ENCODE peak calls at places on chromosomes 16 and 17, in four cellular contexts. Z is colonic mucosa, V is body of pancreas, K is IMR-90. T is an unnamed sample. For H3K4me1, the result is how much of the 10 kb centered on the place peaks cover.

GRCh38 chr17:17906418-17907215 is 65.6 kb downstream of the TOM1L2 start:
- DNase-seq in Z (no peak), V (no peak), K (no peak), T (no peak)

GRCh38 chr16:56907401-56907800 is 24.5 kb upstream of the HERPUD1 start:
- DNase-seq in Z (no peak), V (no peak), K (no peak), T (no peak)

GRCh38 chr17:46796080-46796479 is 22.4 kb downstream of the WNT3 start:
- DNase-seq in Z (no peak), V (no peak), K (no peak), T (no peak)

GRCh38 chr16:53714080-53715050 is 10.4 kb downstream of the FTO start:
- DNase-seq in Z (no peak), V (no peak), K (no peak), T (no peak)

GRCh38 chr17:65662166-65662565 is 100.7 kb upstream of the AXIN2 start:
- DNase-seq in Z (no peak), V (no peak), K (peak), T (no peak)

GRCh38 chr16:50093607-50094570 is 28.1 kb downstream of the HEATR3 start:
- DNase-seq in Z (peak), V (peak), K (no peak), T (no peak)

GRCh38 chr17:9291912-9292562 is 270.7 kb downstream of the NTN1 start:
- DNase-seq in Z (peak), V (peak), K (peak), T (no peak)

GRCh38 chr16:57575468-57576277 is 33.2 kb downstream of the ADGRG5 start:
- DNase-seq in Z (no peak), V (no peak), K (no peak), T (no peak)

GRCh38 chr17:78355045-78355641 is 4.7 kb downstream of the SOCS3 start:
- DNase-seq in Z (no peak), V (no peak), K (no peak), T (no peak)

GRCh38 chr17:11996722-11997146 is 541 bp downstream of the ZNF18 start:
- DNase-seq in Z (peak), V (no peak), K (peak), T (no peak)

GRCh38 chr17:48541574-48542113 is 3.3 kb downstream of the HOXB2 start:
- DNase-seq in Z (no peak), V (no peak), K (peak), T (no peak)

DNA sequence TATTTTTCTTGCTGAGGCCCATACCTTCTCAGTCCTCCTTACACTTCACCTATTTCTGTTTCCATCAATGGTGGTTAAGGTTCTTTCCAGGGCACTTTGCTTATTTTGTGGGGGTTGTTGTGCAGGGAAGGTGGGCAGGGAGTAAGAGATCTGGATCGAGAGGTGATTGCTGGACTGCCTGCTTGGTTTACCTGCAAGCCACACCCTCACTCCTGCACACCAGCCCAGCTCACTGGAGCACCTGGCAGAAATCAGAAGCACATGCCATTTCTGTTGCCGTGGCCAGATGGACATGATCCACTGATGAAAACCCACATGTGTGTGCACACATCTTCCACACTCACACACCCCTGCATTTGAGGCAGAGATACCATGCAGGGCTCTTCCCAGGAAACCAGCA is 50.4 kb downstream of the ASIC2 start:
- DNase-seq in Z (no peak), V (no peak), K (no peak), T (no peak)
- H3K4me1 ChIP-seq in Z (under half), V (under half), K (under half), T (under half)

GRCh38 chr16:84410361-84411138 is 42.2 kb downstream of the ATP2C2 start:
- DNase-seq in Z (no peak), V (no peak), K (no peak), T (no peak)

GRCh38 chr16:84411768-84412167 is 43.4 kb downstream of the ATP2C2 start:
- DNase-seq in Z (no peak), V (no peak), K (no peak), T (no peak)

GRCh38 chr16:84414789-84415326 is 46.5 kb downstream of the ATP2C2 start:
- DNase-seq in Z (no peak), V (no peak), K (no peak), T (no peak)

GRCh38 chr16:84413605-84414004 is 45.3 kb downstream of the ATP2C2 start:
- DNase-seq in Z (no peak), V (no peak), K (no peak), T (no peak)

DNA sequence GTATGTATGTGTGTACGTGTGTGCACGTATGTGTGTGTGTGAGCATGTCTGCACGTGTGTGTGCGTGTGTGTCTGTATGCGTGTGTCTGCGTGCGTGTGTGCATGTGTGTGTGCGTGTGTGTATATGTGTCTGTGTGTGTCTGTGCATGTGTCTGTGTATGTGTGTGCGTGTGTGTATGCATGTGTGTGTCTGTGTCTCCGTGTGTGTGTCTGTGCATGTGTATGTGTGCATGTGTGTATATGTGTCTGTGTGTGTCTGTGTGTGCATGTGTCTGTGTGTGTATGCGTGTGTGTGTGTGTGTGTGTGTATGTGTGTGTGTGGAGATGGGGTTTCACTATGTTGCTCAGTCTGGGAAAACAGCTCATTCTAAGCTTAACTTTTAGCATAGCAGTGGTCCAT is 43.9 kb downstream of the ATP2C2 start:
- DNase-seq in Z (no peak), V (no peak), K (no peak), T (no peak)
- H3K4me3 ChIP-seq in Z (no peak), V (no peak), K (no peak), T (no peak)

DNA sequence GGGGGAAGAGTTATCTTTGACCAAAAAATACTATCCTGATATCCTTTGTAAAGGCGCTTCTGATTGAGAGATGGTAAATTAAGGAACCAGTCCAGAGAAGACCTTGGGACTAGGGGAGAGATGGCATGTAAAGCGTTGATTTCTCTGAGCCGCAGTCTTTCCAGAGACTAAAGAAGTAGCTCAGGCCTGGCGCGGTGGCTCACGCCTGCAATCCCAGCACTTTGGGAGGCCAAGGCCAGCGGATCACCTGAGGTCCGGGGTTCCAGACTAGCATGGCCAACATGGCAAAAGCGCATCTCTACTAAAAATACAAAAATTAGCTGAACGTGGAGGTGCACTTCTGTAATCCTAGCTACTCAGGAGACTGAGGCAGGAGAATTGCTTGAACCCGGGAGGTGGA is 625 bp upstream of the CENPT start:
- DNase-seq in Z (no peak), V (no peak), K (no peak), T (no peak)
- H3K4me1 ChIP-seq in Z (under half), V (half or more), K (under half), T (under half)

DNA sequence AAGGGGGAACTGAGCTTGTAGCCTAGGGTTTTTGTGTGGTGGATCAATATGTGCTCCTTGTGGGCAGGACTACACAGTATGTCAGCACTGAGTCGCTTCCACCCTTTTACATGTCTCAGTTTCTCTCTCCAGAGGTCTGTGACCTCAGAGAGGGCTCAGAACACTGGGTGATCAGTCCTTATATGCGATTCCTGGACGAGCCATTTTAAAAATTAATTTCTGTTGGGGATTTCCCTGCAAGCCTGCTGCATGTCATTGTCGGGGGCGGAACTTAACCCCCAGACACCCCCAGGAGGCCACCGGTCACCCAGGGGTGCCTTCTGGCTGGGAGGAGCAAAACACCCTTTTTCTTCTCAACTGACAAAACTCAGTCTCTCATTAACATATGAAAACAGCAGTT is 14.1 kb downstream of the DHRS7B start:
- DNase-seq in Z (no peak), V (no peak), K (no peak), T (no peak)
- H3K4me3 ChIP-seq in Z (no peak), V (no peak), K (no peak), T (no peak)

GRCh38 chr16:10947211-10947787 is 2.9 kb downstream of the CLEC16A start:
- DNase-seq in Z (no peak), V (no peak), K (no peak), T (no peak)
- H3K4me1 ChIP-seq in Z (under half), V (half or more), K (under half), T (under half)

GRCh38 chr16:1066584-1067172 is 5.9 kb upstream of the SSTR5 start:
- DNase-seq in Z (no peak), V (no peak), K (no peak), T (no peak)
- H3K4me3 ChIP-seq in Z (no peak), V (no peak), K (no peak), T (no peak)

DNA sequence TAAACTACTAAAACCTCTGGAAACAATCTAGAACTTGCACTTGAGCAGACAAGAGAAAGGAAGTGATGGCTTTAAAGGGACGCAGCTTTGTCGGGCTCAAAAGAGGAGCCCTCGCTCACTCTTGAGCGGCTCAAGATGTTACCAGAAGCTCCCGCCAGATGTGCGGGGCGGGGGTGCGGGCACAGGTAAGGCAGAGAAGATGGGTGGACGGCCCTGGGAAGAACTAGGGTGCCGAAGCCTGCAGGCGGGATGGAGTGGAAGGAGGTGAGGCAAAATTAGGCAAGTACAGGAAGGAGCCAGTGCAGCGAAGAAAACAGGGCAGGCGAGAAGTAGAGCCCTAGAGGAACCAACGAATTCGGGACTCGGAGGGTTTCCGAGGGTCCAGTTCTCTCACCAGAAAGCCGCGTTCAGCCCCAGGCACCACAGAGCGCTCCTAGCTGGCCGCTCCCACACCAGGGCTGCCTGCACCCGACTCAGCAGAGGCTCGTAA is 437 bp downstream of the RETREG3 start:
- DNase-seq in Z (no peak), V (no peak), K (no peak), T (no peak)
- H3K4me1 ChIP-seq in Z (under half), V (under half), K (under half), T (under half)

GRCh38 chr17:45785373-45786193 is 1.5 kb downstream of the CRHR1 start:
- DNase-seq in Z (no peak), V (no peak), K (no peak), T (no peak)
- H3K4me3 ChIP-seq in Z (peak), V (no peak), K (no peak), T (peak)